ENCODE peak calls at places on chromosomes 11 and 22, in seven cellular contexts. D, Y, H, A, W, T and P are unnamed samples.

GRCh38 chr22:41387341-41387740 is 5.6 kb downstream of the TEF start:
- DNase-seq in Y (no peak), D (no peak), A (no peak), T (no peak), H (no peak), W (no peak), P (no peak)

GRCh38 chr11:108199446-108200321 is 22.8 kb downstream of the NPAT start:
- DNase-seq in H (no peak), A (no peak), Y (no peak), W (no peak), T (peak), D (peak), P (peak)

GRCh38 chr11:47269002-47269828 is 718 bp upstream of the MADD start:
- DNase-seq in D (peak), W (peak), T (peak), H (peak), Y (peak), A (peak), P (peak)

GRCh38 chr22:47375621-47376321 is 613.3 kb downstream of the TBC1D22A start:
- DNase-seq in Y (no peak), T (no peak), A (no peak), W (no peak), H (no peak), D (no peak), P (no peak)

GRCh38 chr22:49934891-49935557 is 16.6 kb downstream of the CRELD2 start:
- DNase-seq in H (peak), A (peak), W (peak), D (peak), T (peak), Y (no peak), P (no peak)

GRCh38 chr11:71566081-71566620 is 788 bp downstream of the KRTAP5-10 start:
- DNase-seq in T (no peak), A (no peak), H (no peak), W (no peak), D (no peak), Y (no peak), P (no peak)

GRCh38 chr11:16603245-16603644 is 135.2 kb upstream of the C11orf58 start:
- DNase-seq in D (no peak), H (no peak), A (peak), W (no peak), T (peak), Y (no peak), P (no peak)

GRCh38 chr11:113373306-113373705 is 14.3 kb upstream of the ANKK1 start:
- DNase-seq in D (peak), Y (no peak), T (peak), H (no peak), W (no peak), A (no peak), P (no peak)

GRCh38 chr11:95647355-95647754 is 142.2 kb downstream of the FAM76B start:
- DNase-seq in D (peak), H (no peak), T (no peak), A (no peak), Y (no peak), W (no peak), P (no peak)

GRCh38 chr11:10655227-10655626 is 38.3 kb downstream of the IRAG1 start:
- DNase-seq in A (no peak), H (no peak), Y (no peak), D (no peak), W (no peak), T (peak), P (no peak)

GRCh38 chr11:60875856-60876485 is 8.6 kb downstream of the ZP1 start:
- DNase-seq in A (no peak), H (no peak), T (no peak), D (no peak), Y (no peak), W (no peak), P (no peak)

GRCh38 chr11:13384837-13385417 is 78.1 kb downstream of the BTBD10 start:
- DNase-seq in W (no peak), A (peak), T (peak), H (no peak), Y (no peak), D (peak), P (no peak)

GRCh38 chr11:70090989-70091388 is 12.9 kb downstream of the ANO1 start:
- DNase-seq in A (no peak), W (no peak), D (no peak), Y (no peak), H (no peak), T (no peak), P (no peak)

GRCh38 chr11:15035283-15035682 is 38.1 kb upstream of the CALCB start:
- DNase-seq in T (no peak), Y (no peak), H (no peak), W (no peak), D (no peak), A (peak), P (no peak)

GRCh38 chr11:73249304-73249703 is 22.8 kb upstream of the P2RY6 start:
- DNase-seq in Y (no peak), W (no peak), H (no peak), D (peak), A (peak), T (no peak), P (peak)

GRCh38 chr11:61683961-61684869 is 4.0 kb downstream of the DAGLA start:
- DNase-seq in Y (no peak), W (no peak), T (peak), D (peak), A (peak), H (no peak), P (no peak)

GRCh38 chr11:123407124-123407995 is 22.7 kb upstream of the GRAMD1B start:
- DNase-seq in W (peak), D (peak), A (peak), Y (peak), H (peak), T (peak), P (peak)

GRCh38 chr22:35971418-35972119 is 57.1 kb downstream of the RBFOX2 start:
- DNase-seq in A (no peak), D (peak), Y (no peak), T (no peak), H (no peak), W (no peak), P (no peak)

GRCh38 chr22:42792909-42793847 is 63.9 kb downstream of the ARFGAP3 start:
- DNase-seq in A (no peak), W (no peak), D (no peak), Y (no peak), T (no peak), H (no peak), P (no peak)

GRCh38 chr11:112797072-112797471 is 164.1 kb upstream of the NCAM1 start:
- DNase-seq in D (no peak), W (no peak), H (no peak), T (no peak), Y (no peak), A (peak), P (peak)

GRCh38 chr11:65182258-65183170 is 786 bp downstream of the CAPN1 start:
- DNase-seq in H (no peak), W (no peak), Y (no peak), A (peak), D (peak), T (peak), P (peak)

GRCh38 chr11:12951376-12951775 is 57.7 kb upstream of the RASSF10 start:
- DNase-seq in A (no peak), W (no peak), D (no peak), H (no peak), T (no peak), Y (no peak), P (no peak)

GRCh38 chr22:45296628-45297297 is 12.0 kb downstream of the UPK3A start:
- DNase-seq in D (no peak), Y (no peak), T (no peak), W (no peak), H (no peak), A (no peak), P (no peak)

GRCh38 chr22:23397008-23397617 is 183.0 kb downstream of the IGLL1 start:
- DNase-seq in H (no peak), Y (no peak), W (no peak), T (no peak), D (no peak), A (no peak), P (no peak)

GRCh38 chr11:103085758-103086365 is 6.1 kb downstream of the DCUN1D5 start:
- DNase-seq in T (no peak), H (no peak), D (peak), Y (no peak), W (no peak), A (no peak), P (no peak)

GRCh38 chr11:64947202-64947814 is 11.6 kb upstream of the GPHA2 start:
- DNase-seq in T (peak), Y (no peak), A (no peak), H (no peak), W (no peak), D (peak), P (no peak)

GRCh38 chr22:20249797-20250354 is 18.2 kb downstream of the RTN4R start:
- DNase-seq in T (no peak), A (no peak), Y (no peak), W (peak), H (no peak), D (peak), P (no peak)

GRCh38 chr11:127643659-127644058 is 643.1 kb upstream of the KIRREL3 start:
- DNase-seq in T (no peak), H (no peak), D (no peak), W (no peak), A (no peak), Y (no peak), P (no peak)

GRCh38 chr11:129313588-129314288 is 61.9 kb upstream of the BARX2 start:
- DNase-seq in H (no peak), A (no peak), D (peak), Y (no peak), W (no peak), T (no peak), P (no peak)

GRCh38 chr22:35591696-35592417 is 25.3 kb downstream of the MB start:
- DNase-seq in A (no peak), T (no peak), H (no peak), Y (no peak), D (no peak), W (no peak), P (no peak)

GRCh38 chr22:39947488-39948216 is 12.5 kb upstream of the TMA7B start:
- DNase-seq in W (no peak), H (no peak), Y (no peak), T (no peak), D (no peak), A (no peak), P (no peak)

GRCh38 chr11:31995525-31996123 is 95.2 kb upstream of the RCN1 start:
- DNase-seq in D (no peak), T (peak), W (no peak), A (no peak), Y (no peak), H (no peak), P (no peak)

GRCh38 chr22:30413745-30414524 is 11.6 kb upstream of the MTFP1 start:
- DNase-seq in A (no peak), T (no peak), W (no peak), H (no peak), Y (no peak), D (no peak), P (no peak)

GRCh38 chr22:30390974-30391691 is 3.9 kb upstream of the RNF215 start:
- DNase-seq in A (peak), Y (no peak), H (peak), D (peak), T (peak), W (peak), P (peak)